ENCODE peak calls at places on chromosomes 16 and 17, in seven cellular contexts. Z is cardiac muscle cell, O is mammary epithelial cell, D is neuronal stem cell, E is tibial nerve, P is heart left ventricle, F is fibroblast of lung. W is an unnamed sample.

GRCh38 chr17:35087731-35088646 is 24.5 kb upstream of the RFFL start:
- DNase-seq in Z (peak; percentile 54), O (peak; percentile 53), D (no peak), E (peak; percentile 26), P (peak; percentile 82), F (peak; percentile 52), W (peak; percentile 43)

GRCh38 chr17:39919087-39919683 is 750 bp upstream of the GSDMB start:
- DNase-seq in Z (no peak), O (no peak), D (no peak), E (no peak), P (no peak), F (no peak), W (no peak)

GRCh38 chr17:60599220-60599619 is 773 bp upstream of the PPM1D start:
- DNase-seq in Z (no peak), O (no peak), D (no peak), E (peak; percentile 9), P (no peak), F (no peak), W (no peak)

GRCh38 chr16:89324056-89325010 is 106.8 kb downstream of the ZNF778 start:
- DNase-seq in Z (peak; percentile 60), O (no peak), D (no peak), E (no peak), P (no peak), F (peak; percentile 69), W (no peak)

GRCh38 chr17:79071161-79071560 is 3.5 kb upstream of the ENGASE start:
- DNase-seq in Z (no peak), O (no peak), D (no peak), E (no peak), P (no peak), F (no peak), W (no peak)

GRCh38 chr17:74349120-74349519 is 12.5 kb downstream of the BTBD17 start:
- DNase-seq in Z (no peak), O (no peak), D (no peak), E (no peak), P (no peak), F (no peak), W (no peak)

GRCh38 chr16:69787883-69788282 is 25.8 kb downstream of the WWP2 start:
- DNase-seq in Z (no peak), O (no peak), D (no peak), E (no peak), P (no peak), F (no peak), W (no peak)

GRCh38 chr16:52501746-52502145 is 45.2 kb downstream of the TOX3 start:
- DNase-seq in Z (no peak), O (no peak), D (no peak), E (no peak), P (no peak), F (no peak), W (no peak)

GRCh38 chr17:82937411-82938371 is 97.9 kb upstream of the ZNF750 start:
- DNase-seq in Z (no peak), O (no peak), D (no peak), E (no peak), P (peak; percentile 49), F (no peak), W (peak; percentile 7)

DNA sequence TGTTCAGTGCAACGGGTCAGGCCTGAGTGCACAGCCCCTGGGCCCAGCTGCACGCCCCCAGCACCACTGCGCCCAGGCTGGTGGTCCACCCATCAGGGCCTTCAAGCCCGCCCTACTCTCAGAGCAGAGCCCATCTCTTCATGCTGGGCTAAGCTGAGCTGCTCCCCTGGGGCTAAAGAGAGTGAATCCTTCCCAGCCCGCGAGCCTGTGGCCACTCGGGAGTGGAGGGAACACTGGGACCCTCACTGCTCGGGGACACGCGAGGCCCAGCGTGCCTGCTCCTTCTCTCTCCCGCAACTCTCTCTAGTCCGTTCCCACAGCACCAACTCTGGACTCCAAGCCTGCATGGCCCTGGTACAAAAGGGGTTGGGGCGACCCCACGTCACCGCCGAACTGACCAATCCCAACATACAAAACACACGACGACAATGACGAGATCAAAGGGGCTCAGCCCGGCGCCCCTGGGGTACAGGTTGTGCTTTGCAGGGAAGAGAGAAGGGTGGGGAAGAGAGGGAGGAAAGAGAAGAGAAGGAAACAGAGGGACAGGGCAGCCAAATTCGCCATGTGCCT is 4.1 kb upstream of the SIRT7 start:
- DNase-seq in Z (no peak), O (no peak), D (no peak), E (no peak), P (no peak), F (no peak), W (no peak)
- H3K4me1 ChIP-seq in Z (peaks cover 31% of the 10 kb centered on the region), O (peaks cover 27% of the 10 kb centered on the region), D (peaks cover 30% of the 10 kb centered on the region), E (peaks cover 40% of the 10 kb centered on the region), P (peaks cover 29% of the 10 kb centered on the region), F (peaks cover 30% of the 10 kb centered on the region), W (peaks cover 56% of the 10 kb centered on the region)

DNA sequence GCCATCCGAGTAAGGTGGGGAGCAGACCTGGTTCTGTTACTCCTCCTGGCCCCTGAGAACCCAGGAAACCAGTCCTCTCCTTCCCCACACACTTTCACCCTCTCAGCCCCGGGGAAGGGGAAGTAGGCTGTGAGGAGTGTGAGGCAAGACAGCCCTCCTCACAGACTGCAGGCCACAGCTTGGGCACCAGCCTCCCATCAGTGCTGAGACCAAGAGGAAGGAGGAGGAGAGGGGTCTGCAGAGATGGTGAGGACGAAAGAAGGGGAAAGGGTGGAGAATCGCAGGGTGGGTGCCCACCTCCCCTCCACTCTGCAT is 7.0 kb downstream of the G6PC3 start:
- DNase-seq in Z (no peak), O (no peak), D (no peak), E (no peak), P (peak; percentile 59), F (no peak), W (no peak)
- H3K36me3 ChIP-seq in Z (peaks cover 37% of the 10 kb centered on the region), O (peaks cover 9% of the 10 kb centered on the region), D (peaks cover 60% of the 10 kb centered on the region), E (peaks cover 13% of the 10 kb centered on the region), P (no peaks in the 10 kb centered on the region), F (peaks cover 36% of the 10 kb centered on the region), W (peaks cover 56% of the 10 kb centered on the region)

DNA sequence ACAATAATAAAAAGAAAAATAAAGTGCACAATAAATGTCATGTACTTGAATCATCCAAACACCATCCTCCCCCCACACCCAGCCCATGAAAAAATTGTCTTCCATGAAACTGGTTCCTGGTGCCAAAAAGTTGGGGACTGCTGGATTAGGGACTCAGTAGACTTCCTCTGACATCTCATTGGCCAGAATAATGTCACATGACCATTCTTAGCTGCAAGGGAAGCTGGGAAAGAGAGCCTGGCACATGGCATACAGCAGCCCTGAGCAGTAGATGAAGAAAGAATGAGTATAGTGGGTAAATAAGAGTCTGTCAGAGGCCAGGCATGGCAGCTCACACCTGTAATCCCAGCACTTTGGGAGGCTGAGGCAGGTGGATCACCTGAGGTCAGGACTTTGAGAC is 12.5 kb downstream of the ITPRIPL2 start:
- DNase-seq in Z (no peak), O (no peak), D (no peak), E (no peak), P (no peak), F (no peak), W (no peak)
- H3K4me1 ChIP-seq in Z (no peaks in the 10 kb centered on the region), O (peaks cover 14% of the 10 kb centered on the region), D (no peaks in the 10 kb centered on the region), E (peaks cover 20% of the 10 kb centered on the region), P (peaks cover 4% of the 10 kb centered on the region), F (peaks cover 9% of the 10 kb centered on the region), W (peaks cover 11% of the 10 kb centered on the region)

DNA sequence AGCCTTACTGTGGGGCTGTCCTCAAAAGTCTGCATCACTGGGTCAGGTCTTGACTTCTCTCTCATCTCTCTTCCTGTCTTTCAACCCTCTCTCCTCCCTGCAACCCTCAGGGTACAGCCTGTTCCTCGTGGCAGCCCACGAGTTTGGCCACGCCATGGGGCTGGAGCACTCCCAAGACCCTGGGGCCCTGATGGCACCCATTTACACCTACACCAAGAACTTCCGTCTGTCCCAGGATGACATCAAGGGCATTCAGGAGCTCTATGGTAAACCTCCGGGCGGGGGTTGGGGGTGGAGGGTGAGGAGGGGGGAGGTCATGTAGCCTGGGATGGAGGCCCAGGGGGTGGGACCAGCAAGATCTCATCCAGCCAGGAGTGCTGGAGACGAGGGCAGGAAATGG is 12.7 kb downstream of the MMP2 start:
- DNase-seq in Z (no peak), O (no peak), D (no peak), E (no peak), P (no peak), F (no peak), W (no peak)
- H3K36me3 ChIP-seq in Z (no peaks in the 10 kb centered on the region), O (no peaks in the 10 kb centered on the region), D (peaks cover 11% of the 10 kb centered on the region), E (no peaks in the 10 kb centered on the region), P (no peaks in the 10 kb centered on the region), F (peaks cover 42% of the 10 kb centered on the region), W (no peaks in the 10 kb centered on the region)